ENCODE peak calls at places on chromosomes 6 and 20, in four cellular contexts. K is fibroblast of lung, U is astrocyte, N is neural progenitor cell. M is an unnamed sample.

GRCh38 chr6:5036309-5036708 is 32.5 kb upstream of the RPP40 start:
- DNase-seq in K (peak; percentile 62), U (peak; percentile 41), N (peak; percentile 91), M (no peak)

GRCh38 chr20:63639093-63639860 is 12.4 kb upstream of the GMEB2 start:
- DNase-seq in K (no peak), U (no peak), N (no peak), M (no peak)

GRCh38 chr6:147322299-147323162 is 118.3 kb downstream of the STXBP5 start:
- DNase-seq in K (peak; percentile 78), U (no peak), N (no peak), M (peak; percentile 85)

GRCh38 chr20:63364801-63365585 is 3.8 kb upstream of the CHRNA4 start:
- DNase-seq in K (no peak), U (no peak), N (no peak), M (no peak)

GRCh38 chr6:79038061-79038460 is 40.0 kb downstream of the PHIP start:
- DNase-seq in K (no peak), U (no peak), N (peak; percentile 16), M (no peak)

GRCh38 chr20:46230811-46231282 is 77.5 kb downstream of the CDH22 start:
- DNase-seq in K (peak; percentile 19), U (peak; percentile 15), N (peak; percentile 91), M (peak; percentile 71)

GRCh38 chr6:3355358-3356055 is 96.8 kb downstream of the PSMG4 start:
- DNase-seq in K (no peak), U (no peak), N (peak; percentile 48), M (no peak)

GRCh38 chr6:52089758-52090348 is 2.4 kb upstream of the PKHD1 start:
- DNase-seq in K (no peak), U (no peak), N (no peak), M (no peak)

GRCh38 chr20:60454491-60454890 is 496.3 kb downstream of the CDH26 start:
- DNase-seq in K (no peak), U (no peak), N (no peak), M (no peak)

GRCh38 chr6:137370871-137371633 is 123.1 kb downstream of the OLIG3 start:
- DNase-seq in K (peak; percentile 14), U (no peak), N (no peak), M (peak; percentile 74)

GRCh38 chr20:57612436-57612835 is 7.8 kb downstream of the ZBP1 start:
- DNase-seq in K (no peak), U (no peak), N (no peak), M (no peak)

GRCh38 chr6:45920819-45921511 is 94.7 kb downstream of the CLIC5 start:
- DNase-seq in K (no peak), U (no peak), N (no peak), M (peak; percentile 14)

GRCh38 chr20:35568645-35569044 is 26.8 kb downstream of the ERGIC3 start:
- DNase-seq in K (no peak), U (no peak), N (peak; percentile 21), M (peak; percentile 67)

GRCh38 chr6:43910638-43911353 is 140.8 kb downstream of the VEGFA start:
- DNase-seq in K (peak; percentile 94), U (no peak), N (no peak), M (no peak)

GRCh38 chr6:134816780-134817179 is 133.1 kb downstream of the ALDH8A1 start:
- DNase-seq in K (no peak), U (peak; percentile 70), N (no peak), M (no peak)

GRCh38 chr20:37316116-37316774 is 26.8 kb downstream of the MANBAL start:
- DNase-seq in K (no peak), U (no peak), N (peak; percentile 27), M (peak; percentile 74)

GRCh38 chr20:16445482-16445881 is 127.8 kb downstream of the KIF16B start:
- DNase-seq in K (no peak), U (no peak), N (no peak), M (no peak)

GRCh38 chr20:63223121-63223825 is 7.3 kb upstream of the YTHDF1 start:
- DNase-seq in K (peak; percentile 46), U (no peak), N (peak; percentile 76), M (peak; percentile 78)

GRCh38 chr20:37095609-37096414 is at the start of gene RBL1:
- DNase-seq in K (peak; percentile 89), U (peak; percentile 77), N (peak; percentile 94), M (peak; percentile 97)

DNA sequence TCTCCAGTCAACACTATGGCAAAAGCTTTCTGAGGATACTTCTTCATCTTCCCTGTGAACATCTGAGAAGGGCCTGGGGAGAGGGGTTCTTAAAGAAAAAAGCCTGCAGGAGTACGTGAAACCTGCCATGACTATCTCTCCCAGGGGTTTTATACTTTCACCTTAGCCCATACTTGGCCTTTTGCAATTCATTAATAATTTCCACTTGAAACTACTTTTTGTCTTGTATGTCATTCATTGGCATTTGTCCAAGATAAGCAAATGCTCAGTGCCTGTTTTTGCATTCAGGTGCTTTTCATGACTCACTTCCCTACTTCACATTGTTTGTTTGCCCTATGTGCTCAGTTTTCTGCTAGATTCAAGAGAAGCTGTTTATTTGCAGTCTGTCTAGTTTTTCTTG is 580.3 kb upstream of the GJE1 start:
- DNase-seq in K (peak; percentile 70), U (peak; percentile 90), N (no peak), M (peak; percentile 43)
- H3K4me3 ChIP-seq in K (no peak overlapping the region), U (no peak overlapping the region), N (no peak overlapping the region), M (no peak overlapping the region)

GRCh38 chr20:2651772-2652723 is at the start of gene NOP56:
- DNase-seq in K (peak; percentile 91), U (peak; percentile 75), N (peak; percentile 94), M (peak; percentile 97)

GRCh38 chr20:2654831-2655230 is 2.4 kb downstream of the NOP56 start:
- DNase-seq in K (no peak), U (no peak), N (no peak), M (no peak)

GRCh38 chr20:2653511-2654383 is 1.3 kb downstream of the NOP56 start:
- DNase-seq in K (no peak), U (no peak), N (no peak), M (no peak)

GRCh38 chr20:2654384-2654822 is 2.0 kb downstream of the NOP56 start:
- DNase-seq in K (no peak), U (no peak), N (no peak), M (no peak)

GRCh38 chr20:2652724-2653510 is 485 bp downstream of the NOP56 start:
- DNase-seq in K (no peak), U (no peak), N (peak; percentile 36), M (peak; percentile 77)
- H3K79me2 ChIP-seq in K (peaks cover 42% of the 10 kb centered on the region), U (peaks cover 70% of the 10 kb centered on the region), N (peaks cover 56% of the 10 kb centered on the region), M (peaks cover 33% of the 10 kb centered on the region)

DNA sequence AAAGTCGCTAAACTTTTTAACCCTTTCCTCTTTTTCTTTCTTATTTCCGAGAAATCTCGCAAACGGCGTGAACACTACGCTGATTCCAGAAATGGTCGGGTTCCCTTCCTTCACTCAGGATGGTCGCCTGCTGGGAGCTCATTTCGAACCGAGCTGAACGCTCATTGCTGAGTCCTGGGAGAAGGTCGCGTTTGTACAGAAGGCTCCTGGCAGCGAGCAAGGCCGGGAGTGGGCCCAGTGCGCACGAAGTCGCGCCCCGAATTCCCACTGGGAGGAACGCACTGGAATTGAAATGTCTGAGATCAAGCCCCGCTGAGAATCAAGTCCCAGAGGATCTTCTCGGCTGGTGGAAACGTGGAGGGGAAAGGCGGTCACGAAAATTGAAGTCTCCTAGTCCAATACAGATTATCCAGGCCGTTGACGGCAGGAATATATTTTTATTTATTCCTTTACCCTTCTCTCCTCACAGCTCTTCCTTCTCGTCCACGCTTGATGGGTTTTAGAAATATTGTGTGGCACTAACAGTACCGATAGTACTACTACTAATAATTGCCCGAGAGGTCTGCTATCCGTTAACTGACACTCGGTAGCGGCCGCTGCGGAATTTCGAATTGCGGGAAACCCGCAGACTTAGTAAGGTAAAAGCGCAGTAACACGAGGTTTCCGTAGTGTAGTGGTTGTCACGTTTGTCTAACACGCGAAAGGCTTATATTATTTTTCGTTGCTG is 207.2 kb upstream of the ZNF184 start:
- DNase-seq in K (no peak), U (no peak), N (peak; percentile 62), M (no peak)
- H3K4me3 ChIP-seq in K (no peak overlapping the region), U (peak overlapping the region; percentile 29), N (peak overlapping the region; percentile 60), M (no peak overlapping the region)

GRCh38 chr6:167930300-167930699 is 67.2 kb upstream of the KIF25 start:
- DNase-seq in K (peak; percentile 27), U (peak; percentile 82), N (no peak), M (no peak)
- H3K79me2 ChIP-seq in K (no peaks in the 10 kb centered on the region), U (no peaks in the 10 kb centered on the region), N (peaks cover 11% of the 10 kb centered on the region), M (no peaks in the 10 kb centered on the region)

GRCh38 chr6:89080281-89081128 is at the start of gene PNRC1:
- DNase-seq in K (peak; percentile 100), U (peak; percentile 97), N (peak; percentile 100), M (peak; percentile 99)
- H3K4me3 ChIP-seq in K (peak within 1 kb of the TSS; percentile 86), U (peak within 1 kb of the TSS; percentile 85), N (peak within 1 kb of the TSS; percentile 76), M (peak within 1 kb of the TSS; percentile 99)

GRCh38 chr20:52828199-52828598 is 144.0 kb upstream of the TSHZ2 start:
- DNase-seq in K (peak; percentile 12), U (no peak), N (no peak), M (no peak)
- H3K79me2 ChIP-seq in K (no peaks in the 10 kb centered on the region), U (no peaks in the 10 kb centered on the region), N (no peaks in the 10 kb centered on the region), M (no peaks in the 10 kb centered on the region)

M was measured in Karpas-422.